ENCODE peak calls at places on chromosomes 3 and 15, in five cellular contexts. D, M, E, W and G are unnamed samples.

GRCh38 chr15:52406601-52407000 is 111.0 kb upstream of the MYO5C start:
- DNase-seq in D (no peak), M (no peak), E (peak), W (no peak), G (no peak)

GRCh38 chr15:78766041-78766440 is 45.2 kb downstream of the ADAMTS7 start:
- DNase-seq in D (peak), M (peak), E (no peak), W (no peak), G (no peak)

GRCh38 chr3:28575100-28575747 is 226.6 kb upstream of the AZI2 start:
- DNase-seq in D (no peak), M (peak), E (peak), W (no peak), G (peak)

GRCh38 chr15:66580643-66581042 is 14.8 kb upstream of the LCTL start:
- DNase-seq in D (no peak), M (no peak), E (no peak), W (peak), G (no peak)

GRCh38 chr3:123027292-123028232 is at the start of gene SEMA5B:
- DNase-seq in D (peak), M (peak), E (no peak), W (peak), G (peak)

GRCh38 chr3:136350557-136350956 is 100.4 kb downstream of the PCCB start:
- DNase-seq in D (no peak), M (no peak), E (peak), W (peak), G (no peak)

GRCh38 chr15:56052389-56053045 is 59.1 kb upstream of the NEDD4 start:
- DNase-seq in D (no peak), M (no peak), E (peak), W (peak), G (no peak)

GRCh38 chr3:156577731-156578130 is 22.8 kb upstream of the SSR3 start:
- DNase-seq in D (no peak), M (no peak), E (no peak), W (peak), G (no peak)

GRCh38 chr3:45608885-45609284 is 14.3 kb downstream of the LIMD1 start:
- DNase-seq in D (no peak), M (no peak), E (peak), W (peak), G (no peak)

GRCh38 chr15:89898628-89899302 is 5.0 kb upstream of the AP3S2 start:
- DNase-seq in D (peak), M (no peak), E (peak), W (peak), G (no peak)

GRCh38 chr3:31247850-31248618 is 284.7 kb upstream of the STT3B start:
- DNase-seq in D (no peak), M (no peak), E (no peak), W (no peak), G (no peak)

GRCh38 chr3:41673643-41674042 is 288.3 kb downstream of the ULK4 start:
- DNase-seq in D (no peak), M (no peak), E (peak), W (peak), G (no peak)

GRCh38 chr15:71103102-71103676 is 12.1 kb upstream of the THSD4 start:
- DNase-seq in D (no peak), M (no peak), E (peak), W (peak), G (peak)

GRCh38 chr15:46525984-46526725 is 891.3 kb downstream of the SQOR start:
- DNase-seq in D (no peak), M (no peak), E (no peak), W (no peak), G (no peak)

GRCh38 chr15:45288947-45289346 is 36.9 kb downstream of the SLC28A2 start:
- DNase-seq in D (no peak), M (no peak), E (no peak), W (no peak), G (no peak)

GRCh38 chr3:100073555-100074307 is 40.6 kb downstream of the FILIP1L start:
- DNase-seq in D (no peak), M (no peak), E (peak), W (peak), G (peak)

GRCh38 chr3:109098245-109098644 is 19.7 kb downstream of the MORC1 start:
- DNase-seq in D (no peak), M (no peak), E (no peak), W (peak), G (no peak)

GRCh38 chr15:29613951-29614382 is 208.3 kb downstream of the TJP1 start:
- DNase-seq in D (no peak), M (no peak), E (no peak), W (peak), G (no peak)

GRCh38 chr3:187274977-187275338 is 16.6 kb downstream of the MASP1 start:
- DNase-seq in D (no peak), M (no peak), E (no peak), W (no peak), G (peak)

GRCh38 chr3:182124187-182124586 is 412.5 kb downstream of the SOX2 start:
- DNase-seq in D (no peak), M (no peak), E (no peak), W (no peak), G (no peak)

GRCh38 chr3:146813496-146813895 is 208.3 kb upstream of the PLSCR5 start:
- DNase-seq in D (no peak), M (no peak), E (no peak), W (peak), G (no peak)

GRCh38 chr3:134959516-134959915 is 164.5 kb downstream of the EPHB1 start:
- DNase-seq in D (no peak), M (no peak), E (no peak), W (no peak), G (no peak)

GRCh38 chr15:58762285-58762684 is 8.8 kb upstream of the MINDY2 start:
- DNase-seq in D (no peak), M (no peak), E (no peak), W (no peak), G (no peak)

GRCh38 chr3:46854543-46854942 is 8.7 kb downstream of the MYL3 start:
- DNase-seq in D (no peak), M (peak), E (no peak), W (no peak), G (no peak)

GRCh38 chr15:79954659-79955058 is 16.3 kb downstream of the BCL2A1 start:
- DNase-seq in D (peak), M (no peak), E (no peak), W (no peak), G (no peak)

GRCh38 chr3:126782554-126782953 is 78.5 kb downstream of the CHCHD6 start:
- DNase-seq in D (no peak), M (no peak), E (peak), W (peak), G (no peak)

GRCh38 chr3:158769519-158770253 is 32.2 kb upstream of the MFSD1 start:
- DNase-seq in D (no peak), M (no peak), E (peak), W (peak), G (no peak)

GRCh38 chr3:158771018-158771350 is 30.9 kb upstream of the MFSD1 start:
- DNase-seq in D (no peak), M (no peak), E (no peak), W (no peak), G (no peak)

GRCh38 chr3:158770254-158771017 is 31.4 kb upstream of the MFSD1 start:
- DNase-seq in D (no peak), M (no peak), E (peak), W (peak), G (no peak)

GRCh38 chr3:158768361-158768787 is 33.5 kb upstream of the MFSD1 start:
- DNase-seq in D (no peak), M (no peak), E (peak), W (peak), G (no peak)

GRCh38 chr3:158768881-158769518 is 32.9 kb upstream of the MFSD1 start:
- DNase-seq in D (no peak), M (no peak), E (peak), W (peak), G (no peak)
- TF ChIP-seq CTCF in D (no peak), M (no peak), E (no peak), W (no peak), G (no peak)

DNA sequence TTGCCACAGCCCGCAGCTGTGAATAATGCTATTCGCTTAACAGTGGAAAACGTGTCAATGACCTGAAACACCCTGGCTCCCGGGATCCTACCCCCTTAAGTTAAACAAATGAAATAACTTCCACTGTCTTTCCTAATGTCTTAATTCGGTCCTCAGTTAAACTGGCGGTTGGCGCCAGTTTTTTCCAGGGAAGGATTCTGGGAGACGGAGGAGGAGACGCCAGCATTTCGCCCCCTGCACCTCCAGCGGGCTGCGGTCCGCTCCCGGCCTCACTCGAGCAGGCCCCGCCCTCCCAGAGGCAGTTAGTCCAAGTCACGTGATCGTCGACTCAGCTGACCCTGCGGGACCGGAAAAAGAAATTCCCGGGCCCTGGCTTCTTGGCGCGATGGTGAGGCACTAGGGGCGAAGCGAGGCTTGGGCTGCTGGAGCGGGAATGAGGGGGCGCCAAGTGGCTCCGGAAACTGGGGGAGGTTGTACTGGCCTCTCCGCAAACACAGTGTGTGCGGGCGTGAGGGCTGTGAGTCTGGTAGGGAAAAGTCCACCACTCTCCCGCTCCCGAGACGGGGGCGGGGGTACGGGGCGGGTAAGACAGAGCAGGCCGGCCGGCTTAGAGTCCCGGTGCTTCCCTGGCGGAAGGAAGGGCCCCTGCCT is at the start of gene COMMD4:
- DNase-seq in D (peak), M (peak), E (peak), W (peak), G (peak)
- TF ChIP-seq CTCF in D (no peak), M (peak), E (no peak), W (no peak), G (no peak)

GRCh38 chr3:171833775-171834460 is 9.2 kb upstream of the TMEM212 start:
- DNase-seq in D (no peak), M (no peak), E (peak), W (peak), G (no peak)
- TF ChIP-seq CTCF in D (peak), M (peak), E (peak), W (peak), G (peak)

GRCh38 chr3:55269096-55269495 is 218.0 kb downstream of the WNT5A start:
- DNase-seq in D (no peak), M (no peak), E (no peak), W (no peak), G (no peak)

GRCh38 chr3:55269636-55270035 is 217.5 kb downstream of the WNT5A start:
- DNase-seq in D (no peak), M (no peak), E (no peak), W (no peak), G (no peak)

GRCh38 chr3:55270976-55271375 is 216.1 kb downstream of the WNT5A start:
- DNase-seq in D (no peak), M (no peak), E (no peak), W (no peak), G (no peak)

GRCh38 chr3:55271549-55271948 is 215.6 kb downstream of the WNT5A start:
- DNase-seq in D (no peak), M (no peak), E (no peak), W (no peak), G (no peak)

DNA sequence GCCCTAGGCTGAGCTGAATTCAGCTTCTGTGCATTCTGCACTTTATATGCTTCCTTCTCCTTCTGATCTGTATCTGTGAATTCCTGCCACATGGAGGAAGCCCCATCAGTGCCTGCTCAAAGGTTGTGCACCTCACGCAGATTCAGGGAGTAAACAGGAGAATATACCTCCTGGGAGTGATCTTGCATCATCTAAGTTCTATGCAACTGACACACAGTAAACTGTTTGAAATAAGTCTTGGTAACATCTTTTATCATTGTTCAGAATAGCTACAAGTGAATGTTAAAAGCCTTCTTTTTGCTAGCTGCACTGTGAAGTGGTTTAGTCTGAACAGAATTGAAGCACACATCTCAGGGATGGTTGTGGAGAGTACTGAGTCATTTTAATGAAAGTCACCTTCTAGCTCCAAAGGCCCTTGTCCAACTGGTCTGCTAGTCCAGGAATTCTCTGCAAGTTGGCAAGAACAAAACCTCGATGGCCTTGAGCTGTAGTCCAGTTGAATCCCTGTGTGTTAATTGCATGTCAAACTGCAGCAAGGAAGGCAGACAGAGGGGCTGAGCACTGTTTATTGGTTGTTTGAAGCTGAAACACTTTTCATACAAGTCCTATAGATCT is 215.0 kb downstream of the WNT5A start:
- DNase-seq in D (no peak), M (no peak), E (no peak), W (no peak), G (no peak)
- TF ChIP-seq CTCF in D (no peak), M (no peak), E (no peak), W (no peak), G (no peak)

GRCh38 chr3:98655666-98656065 is 62.3 kb upstream of the CPOX start:
- DNase-seq in D (no peak), M (no peak), E (peak), W (peak), G (no peak)

GRCh38 chr3:98651766-98652077 is 58.3 kb upstream of the CPOX start:
- DNase-seq in D (no peak), M (no peak), E (no peak), W (no peak), G (no peak)

GRCh38 chr3:98662699-98663098 is 69.3 kb upstream of the CPOX start:
- DNase-seq in D (no peak), M (no peak), E (no peak), W (no peak), G (no peak)

DNA sequence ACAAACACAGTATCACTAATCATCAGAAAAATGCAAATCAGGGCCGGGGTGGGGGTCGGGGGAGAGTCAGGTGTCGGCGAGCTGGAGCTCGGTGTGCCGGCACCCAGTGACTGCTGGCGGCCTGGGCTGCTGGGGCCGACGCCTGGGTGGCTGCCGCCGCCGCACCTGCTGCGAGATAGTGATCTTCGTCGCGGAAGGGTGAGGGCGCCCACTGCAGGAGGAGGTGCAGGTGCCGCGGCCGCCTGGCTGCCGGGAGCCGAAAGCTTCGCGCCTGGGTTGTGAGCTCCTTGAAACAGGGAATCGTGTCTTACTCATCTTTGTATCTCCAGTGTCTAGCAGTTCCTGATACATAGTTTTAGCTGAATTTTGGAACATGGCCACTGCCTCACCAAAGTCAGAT is 64.0 kb upstream of the CPOX start:
- DNase-seq in D (peak), M (peak), E (no peak), W (peak), G (no peak)
- TF ChIP-seq CTCF in D (peak), M (peak), E (peak), W (peak), G (peak)

DNA sequence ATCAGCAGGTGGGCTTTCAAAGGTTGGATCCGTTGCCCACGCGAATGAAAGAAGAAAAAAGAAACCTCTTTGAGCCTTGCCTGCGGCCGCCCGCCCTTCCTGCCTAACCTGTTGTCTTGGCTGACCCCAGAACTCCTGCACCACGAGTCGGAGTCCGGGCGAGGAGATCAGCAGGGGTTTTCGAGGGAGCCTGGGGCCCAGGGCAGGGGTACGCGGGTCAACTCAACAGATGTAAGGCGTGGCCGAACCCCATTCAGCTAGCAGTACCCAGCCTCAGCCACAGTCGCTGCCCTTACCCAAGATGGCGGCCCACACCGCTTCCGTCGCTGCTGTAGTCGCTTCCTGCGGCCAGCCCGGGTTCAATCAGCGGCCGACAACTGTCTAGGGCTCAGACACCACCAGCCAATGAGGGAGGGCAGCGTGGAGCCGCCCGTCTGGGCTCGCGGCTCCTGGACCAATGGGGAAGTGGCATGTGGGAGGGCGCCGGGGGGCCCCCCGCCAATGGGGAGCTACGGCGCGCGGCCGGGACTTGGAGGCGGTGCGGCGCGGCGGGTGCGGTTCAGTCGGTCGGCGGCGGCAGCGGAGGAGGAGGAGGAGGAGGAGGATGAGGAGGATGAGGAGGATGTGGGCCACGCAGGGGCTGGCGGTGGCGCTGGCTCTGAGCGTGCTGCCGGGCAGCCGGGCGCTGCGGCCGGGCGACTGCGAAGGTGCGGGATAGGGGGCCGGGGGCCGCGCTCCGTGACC is at the start of gene MANF:
- DNase-seq in D (peak), M (peak), E (peak), W (peak), G (peak)
- TF ChIP-seq CTCF in D (no peak), M (peak), E (no peak), W (no peak), G (no peak)